ENCODE peak calls at places on chromosomes 16 and 17, in ten cellular contexts. H, Z, A, D, F, R, Y, U, Q and P are unnamed samples.

GRCh38 chr17:69404398-69404797 is 10.1 kb upstream of the MAP2K6 start:
- DNase-seq in H (no peak), D (no peak), R (no peak), U (no peak), Y (peak), A (no peak), F (no peak), Z (peak), Q (no peak), P (no peak)

GRCh38 chr16:75854117-75854516 is 127.8 kb upstream of the CPHXL start:
- DNase-seq in H (no peak), A (no peak), Q (no peak), U (no peak), D (no peak), F (no peak), R (no peak), Y (no peak), Z (no peak), P (no peak)

GRCh38 chr17:3965123-3965800 is 1.0 kb upstream of the ATP2A3 start:
- DNase-seq in R (peak), A (peak), D (peak), Y (peak), Q (peak), H (no peak), F (peak), U (peak), Z (no peak), P (peak)

GRCh38 chr16:78915916-78916315 is 684.6 kb downstream of the MAF start:
- DNase-seq in U (no peak), F (no peak), H (no peak), D (no peak), Q (no peak), Y (no peak), R (no peak), A (no peak), Z (no peak), P (no peak)

GRCh38 chr16:67833418-67834241 is 8.5 kb upstream of the THAP11 start:
- DNase-seq in D (peak), Z (peak), A (peak), R (peak), F (peak), Q (peak), Y (peak), U (peak), H (peak), P (peak)

GRCh38 chr16:1561266-1561665 is 27.8 kb downstream of the TMEM204 start:
- DNase-seq in D (no peak), U (no peak), Z (no peak), A (no peak), R (no peak), Q (no peak), F (no peak), H (no peak), Y (no peak), P (no peak)

GRCh38 chr17:81557276-81558114 is 5.3 kb upstream of the FAAP100 start:
- DNase-seq in A (no peak), Y (no peak), R (no peak), D (no peak), H (no peak), Z (no peak), F (no peak), U (no peak), Q (no peak), P (no peak)

GRCh38 chr17:75854111-75854748 is 905 bp downstream of the WBP2 start:
- DNase-seq in A (peak), Y (peak), F (no peak), H (peak), Q (no peak), R (no peak), Z (peak), U (no peak), D (peak), P (no peak)

GRCh38 chr17:69734656-69735055 is 320.2 kb downstream of the MAP2K6 start:
- DNase-seq in Q (no peak), Y (no peak), D (no peak), A (no peak), F (no peak), Z (peak), U (no peak), H (no peak), R (no peak), P (no peak)

GRCh38 chr16:1430759-1431496 is at the start of gene PERCC1:
- DNase-seq in Q (no peak), A (no peak), F (no peak), Z (no peak), H (no peak), U (no peak), R (no peak), D (no peak), Y (no peak), P (no peak)

GRCh38 chr17:71363661-71364060 is 757.2 kb upstream of the SOX9 start:
- DNase-seq in Z (no peak), Q (no peak), A (no peak), U (no peak), H (no peak), D (no peak), Y (no peak), F (no peak), R (no peak), P (no peak)

GRCh38 chr17:40496634-40497420 is 4.6 kb downstream of the TNS4 start:
- DNase-seq in Y (no peak), F (no peak), A (no peak), R (no peak), Q (no peak), Z (no peak), U (no peak), H (no peak), D (no peak), P (no peak)

GRCh38 chr16:21563676-21564075 is 35.7 kb upstream of the METTL9 start:
- DNase-seq in U (no peak), F (no peak), H (peak), Z (no peak), A (no peak), R (no peak), Q (no peak), Y (no peak), D (no peak), P (peak)

GRCh38 chr17:73359987-73360410 is 48.2 kb upstream of the CDC42EP4 start:
- DNase-seq in R (no peak), Q (no peak), A (no peak), Z (no peak), Y (no peak), F (no peak), D (no peak), H (no peak), U (no peak), P (peak)

GRCh38 chr17:63932008-63932561 is at the start of gene CD79B:
- DNase-seq in Q (no peak), R (peak), Y (no peak), D (peak), U (peak), A (no peak), H (no peak), F (peak), Z (no peak), P (no peak)

GRCh38 chr16:30065943-30066881 is 652 bp downstream of the ALDOA start:
- DNase-seq in F (no peak), Q (no peak), D (no peak), A (peak), U (no peak), H (no peak), Y (peak), R (no peak), Z (no peak), P (peak)

GRCh38 chr17:17435323-17435722 is 41.5 kb upstream of the MED9 start:
- DNase-seq in H (no peak), R (no peak), D (no peak), F (no peak), Y (peak), U (no peak), A (peak), Q (no peak), Z (peak), P (no peak)

GRCh38 chr16:3655791-3656490 is 1.4 kb downstream of the DNASE1 start:
- DNase-seq in F (no peak), R (no peak), H (peak), D (no peak), Y (no peak), A (no peak), Q (no peak), U (no peak), Z (no peak), P (peak)

GRCh38 chr16:24748242-24748641 is 18.8 kb downstream of the TNRC6A start:
- DNase-seq in Q (no peak), H (peak), Y (peak), Z (peak), R (no peak), U (no peak), A (peak), F (no peak), D (no peak), P (no peak)

GRCh38 chr16:79482011-79482410 is 118.5 kb downstream of the MAF start:
- DNase-seq in Z (no peak), D (no peak), A (no peak), Q (no peak), F (no peak), H (no peak), U (no peak), Y (no peak), R (no peak), P (no peak)

GRCh38 chr17:13297198-13297597 is 279.4 kb upstream of the ELAC2 start:
- DNase-seq in D (no peak), F (no peak), A (no peak), R (no peak), H (no peak), U (no peak), Z (no peak), Q (no peak), Y (no peak), P (no peak)

GRCh38 chr17:2695961-2696760 is 15.4 kb downstream of the CLUH start:
- DNase-seq in Z (no peak), A (no peak), Q (no peak), Y (no peak), U (no peak), H (peak), D (no peak), R (peak), F (no peak), P (peak)

GRCh38 chr17:81033535-81034167 is 1.3 kb upstream of the BAIAP2 start:
- DNase-seq in Z (no peak), Y (no peak), D (no peak), F (no peak), Q (no peak), H (no peak), R (no peak), U (no peak), A (no peak), P (no peak)

GRCh38 chr17:39144414-39144813 is 7.0 kb downstream of the PLXDC1 start:
- DNase-seq in U (no peak), F (no peak), R (no peak), Q (no peak), A (peak), Z (peak), H (peak), D (no peak), Y (peak), P (peak)

GRCh38 chr17:51487947-51488346 is 227.6 kb downstream of the UTP18 start:
- DNase-seq in Z (no peak), H (no peak), D (peak), U (no peak), R (no peak), Q (no peak), Y (no peak), A (no peak), F (no peak), P (no peak)

GRCh38 chr16:27114006-27114405 is 47.3 kb downstream of the C16orf82 start:
- DNase-seq in U (no peak), F (no peak), Y (no peak), R (no peak), Z (no peak), A (no peak), H (no peak), D (no peak), Q (no peak), P (no peak)

GRCh38 chr17:8047769-8048110 is 8.9 kb downstream of the ALOX15B start:
- DNase-seq in H (peak), Y (no peak), D (no peak), Z (no peak), A (no peak), R (no peak), U (no peak), F (no peak), Q (no peak), P (peak)

GRCh38 chr16:50309527-50310307 is 43.4 kb downstream of the ADCY7 start:
- DNase-seq in Q (no peak), F (no peak), Y (no peak), R (no peak), A (no peak), U (no peak), D (no peak), H (peak), Z (no peak), P (no peak)

GRCh38 chr16:84483882-84484565 is 20.4 kb downstream of the MEAK7 start:
- DNase-seq in Z (no peak), D (no peak), A (no peak), F (no peak), U (no peak), Y (no peak), H (no peak), Q (no peak), R (no peak), P (peak)

GRCh38 chr17:6212766-6213165 is 142.6 kb downstream of the WSCD1 start:
- DNase-seq in A (no peak), Y (no peak), R (no peak), U (no peak), H (no peak), Z (no peak), D (no peak), Q (no peak), F (no peak), P (no peak)

GRCh38 chr16:72066747-72067146 is 3.7 kb downstream of the HPR start:
- DNase-seq in R (peak), H (no peak), Q (no peak), Z (peak), A (peak), Y (peak), U (no peak), D (peak), F (no peak), P (no peak)